ENCODE peak calls at places on chromosome 13, in four cellular contexts. One of them, this sample, is unnamed.
A peak's percentile ranks its signal among the peaks of the same experiment; 100 is the strongest.

GRCh38 chr13:33624740-33625139 is 193.2 kb upstream of the RFC3 start:
- DNase-seq in tibial artery: no peak
- DNase-seq in AG10803: no peak
- DNase-seq in AG04450: no peak
- DNase-seq in this sample: no peak

GRCh38 chr13:38883783-38884182 is 106.8 kb downstream of the STOML3 start:
- DNase-seq in tibial artery: no peak
- DNase-seq in AG10803: no peak
- DNase-seq in AG04450: no peak
- DNase-seq in this sample: no peak

GRCh38 chr13:52780092-52780491 is 40.5 kb upstream of the CNMD start:
- DNase-seq in AG04450: no peak
- DNase-seq in tibial artery: no peak
- DNase-seq in AG10803: no peak
- DNase-seq in this sample: no peak

GRCh38 chr13:22793598-22794134 is 387.1 kb upstream of the SGCG start:
- DNase-seq in AG10803: no peak
- DNase-seq in tibial artery: no peak
- DNase-seq in AG04450: no peak
- DNase-seq in this sample: no peak

GRCh38 chr13:80685942-80686341 is 345.0 kb upstream of the SPRY2 start:
- DNase-seq in AG10803: no peak
- DNase-seq in AG04450: no peak
- DNase-seq in tibial artery: no peak
- DNase-seq in this sample: no peak

GRCh38 chr13:42333613-42334328 is 61.8 kb downstream of the AKAP11 start:
- DNase-seq in AG10803: peak; percentile 9
- DNase-seq in AG04450: no peak
- DNase-seq in tibial artery: no peak
- DNase-seq in this sample: no peak

GRCh38 chr13:31207630-31208549 is 8.1 kb downstream of the B3GLCT start:
- DNase-seq in AG10803: peak; percentile 68
- DNase-seq in tibial artery: no peak
- DNase-seq in AG04450: peak; percentile 20
- DNase-seq in this sample: no peak

GRCh38 chr13:110756268-110756667 is 42.8 kb downstream of the ING1 start:
- DNase-seq in AG10803: peak; percentile 42
- DNase-seq in tibial artery: no peak
- DNase-seq in AG04450: peak; percentile 57
- DNase-seq in this sample: no peak

GRCh38 chr13:66410314-66410713 is 819.8 kb downstream of the PCDH9 start:
- DNase-seq in AG10803: no peak
- DNase-seq in AG04450: no peak
- DNase-seq in tibial artery: no peak
- DNase-seq in this sample: no peak

GRCh38 chr13:49292742-49293498 is 45.2 kb downstream of the CDADC1 start:
- DNase-seq in tibial artery: peak; percentile 82
- DNase-seq in AG04450: peak; percentile 77
- DNase-seq in AG10803: peak; percentile 36
- DNase-seq in this sample: peak; percentile 26

DNA sequence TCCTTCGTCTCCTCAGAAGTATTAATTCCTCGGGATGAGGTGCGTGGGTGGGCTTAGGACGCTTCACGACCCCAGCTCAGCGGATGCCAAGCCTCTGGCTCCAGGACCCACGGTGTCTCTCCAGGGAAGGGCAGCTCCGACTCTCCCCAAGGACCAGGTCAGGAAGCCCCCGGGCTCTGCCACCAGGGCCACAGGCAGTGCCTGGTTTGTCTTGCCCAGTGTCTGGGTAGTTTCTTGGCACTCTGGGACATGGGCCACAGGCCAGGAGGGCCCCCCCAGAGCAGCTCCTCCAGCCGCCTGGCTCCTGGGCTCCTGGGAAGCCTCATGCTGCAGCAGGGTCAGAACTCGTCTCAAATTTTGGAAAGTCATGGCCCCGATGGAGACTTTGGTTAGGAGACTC is 2.5 kb downstream of the PROZ start:
- DNase-seq in AG04450: no peak
- DNase-seq in tibial artery: no peak
- DNase-seq in AG10803: no peak
- DNase-seq in this sample: no peak
- TF ChIP-seq CTCF in AG04450: no peak
- TF ChIP-seq CTCF in tibial artery: no peak
- TF ChIP-seq CTCF in AG10803: no peak
- TF ChIP-seq CTCF in this sample: no peak

DNA sequence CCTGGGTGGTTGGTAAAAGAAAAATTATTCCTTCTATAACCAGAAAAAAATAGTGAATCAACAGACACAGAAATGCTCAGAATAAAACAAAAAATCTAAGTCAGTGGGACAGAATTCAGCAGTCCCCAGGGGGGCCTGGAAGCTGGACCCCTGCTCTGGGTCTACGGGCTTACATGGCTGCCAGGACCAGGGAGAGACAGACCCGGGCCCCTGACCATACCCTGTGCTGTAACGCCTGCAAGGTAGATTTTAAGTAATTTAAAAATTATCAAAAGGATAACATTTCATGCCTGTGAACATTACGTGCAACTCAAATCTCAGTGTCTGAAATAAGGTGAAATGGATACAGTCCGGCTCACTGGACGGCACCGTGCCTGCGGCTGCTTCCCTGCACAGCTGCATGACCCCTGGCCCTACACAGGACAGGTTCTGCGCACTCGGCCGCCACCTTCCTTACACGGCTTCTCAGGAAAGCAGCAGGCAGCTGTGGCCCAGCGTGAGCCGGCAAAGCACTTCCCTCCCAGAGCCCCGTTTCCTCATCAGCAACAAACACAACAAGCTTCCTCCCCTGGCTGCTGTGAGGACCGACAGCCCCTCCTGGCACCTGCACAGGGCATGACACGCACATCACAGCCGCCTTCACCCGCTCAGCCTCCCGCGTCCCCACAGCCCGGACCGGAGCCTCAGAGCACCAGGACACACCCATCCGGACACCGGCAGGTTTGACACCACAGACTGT is 22.2 kb downstream of the RASA3 start:
- DNase-seq in tibial artery: peak; percentile 66
- DNase-seq in AG10803: peak; percentile 48
- DNase-seq in AG04450: no peak
- DNase-seq in this sample: no peak
- TF ChIP-seq CTCF in tibial artery: no peak
- TF ChIP-seq CTCF in AG10803: peak; percentile 16
- TF ChIP-seq CTCF in AG04450: no peak
- TF ChIP-seq CTCF in this sample: no peak

DNA sequence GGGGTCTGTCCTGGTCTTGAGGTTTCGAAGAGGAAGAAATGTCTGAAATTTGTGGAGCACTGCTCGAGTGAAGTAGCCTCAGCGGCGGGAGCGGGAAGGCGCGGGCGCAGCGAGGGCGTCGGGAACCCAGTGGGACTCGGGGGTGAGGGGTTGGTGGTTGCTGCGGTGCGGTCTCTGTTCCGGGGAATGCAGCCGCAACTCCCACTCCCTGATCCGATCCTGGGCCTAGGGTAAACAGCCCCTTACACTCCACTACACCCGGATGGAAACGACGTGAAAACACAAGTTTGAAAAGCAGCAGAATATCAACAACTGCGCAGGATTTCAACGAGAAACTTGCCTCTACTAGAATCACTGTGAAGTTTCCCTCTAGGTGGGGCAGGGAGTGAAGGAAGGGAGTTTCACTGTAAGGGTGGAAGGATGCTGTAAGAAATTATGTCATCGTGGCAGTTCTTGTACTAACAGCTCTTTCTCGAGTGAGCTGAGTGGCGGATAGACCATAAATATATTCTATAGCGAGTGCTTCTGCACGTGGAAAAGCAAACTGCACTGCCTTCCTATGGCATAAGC is 2.0 kb upstream of the KLF12 start:
- DNase-seq in AG04450: no peak
- DNase-seq in AG10803: peak; percentile 60
- DNase-seq in tibial artery: peak; percentile 67
- DNase-seq in this sample: no peak
- TF ChIP-seq CTCF in AG04450: peak; percentile 29
- TF ChIP-seq CTCF in AG10803: peak; percentile 40
- TF ChIP-seq CTCF in tibial artery: no peak
- TF ChIP-seq CTCF in this sample: no peak

DNA sequence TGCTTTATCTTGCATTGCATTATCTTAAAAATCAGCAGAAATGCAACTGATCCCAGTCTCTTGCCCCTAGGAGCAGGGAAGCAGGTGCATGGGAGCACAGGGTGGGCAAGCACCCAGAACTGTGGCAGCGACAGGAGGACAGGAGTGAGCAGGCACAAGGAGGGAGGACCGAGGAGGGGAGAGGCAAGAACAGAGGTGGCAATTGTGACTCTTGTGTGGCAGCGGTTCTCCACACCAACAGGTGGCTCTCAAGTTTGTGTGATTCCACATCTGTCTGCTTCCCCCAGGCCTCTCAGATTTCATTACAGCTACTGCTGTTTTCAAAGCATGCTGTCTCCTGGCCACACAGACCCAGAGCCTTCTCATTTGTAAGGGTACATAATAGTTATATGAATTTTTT is 108.6 kb downstream of the STK24 start:
- DNase-seq in AG10803: no peak
- DNase-seq in AG04450: no peak
- DNase-seq in tibial artery: peak; percentile 59
- DNase-seq in this sample: no peak
- TF ChIP-seq CTCF in AG10803: no peak
- TF ChIP-seq CTCF in AG04450: no peak
- TF ChIP-seq CTCF in tibial artery: no peak
- TF ChIP-seq CTCF in this sample: no peak

GRCh38 chr13:46731535-46731934 is 65.4 kb downstream of the ESD start:
- DNase-seq in AG10803: no peak
- DNase-seq in tibial artery: no peak
- DNase-seq in AG04450: no peak
- DNase-seq in this sample: no peak

GRCh38 chr13:46726347-46726746 is 70.6 kb downstream of the ESD start:
- DNase-seq in tibial artery: no peak
- DNase-seq in AG04450: no peak
- DNase-seq in AG10803: no peak
- DNase-seq in this sample: no peak

GRCh38 chr13:46728777-46729176 is 68.2 kb downstream of the ESD start:
- DNase-seq in AG10803: no peak
- DNase-seq in tibial artery: no peak
- DNase-seq in AG04450: no peak
- DNase-seq in this sample: peak; percentile 19
- TF ChIP-seq CTCF in AG10803: peak; percentile 19
- TF ChIP-seq CTCF in tibial artery: no peak
- TF ChIP-seq CTCF in AG04450: no peak
- TF ChIP-seq CTCF in this sample: peak; percentile 10

GRCh38 chr13:20689291-20689690 is 14.2 kb upstream of the IL17D start:
- DNase-seq in tibial artery: no peak
- DNase-seq in AG04450: no peak
- DNase-seq in AG10803: no peak
- DNase-seq in this sample: no peak
- TF ChIP-seq CTCF in tibial artery: no peak
- TF ChIP-seq CTCF in AG04450: no peak
- TF ChIP-seq CTCF in AG10803: no peak
- TF ChIP-seq CTCF in this sample: no peak

GRCh38 chr13:112893570-112894422 is 75.2 kb upstream of the MCF2L start:
- DNase-seq in AG10803: no peak
- DNase-seq in tibial artery: no peak
- DNase-seq in AG04450: no peak
- DNase-seq in this sample: peak; percentile 52
- TF ChIP-seq CTCF in AG10803: no peak
- TF ChIP-seq CTCF in tibial artery: no peak
- TF ChIP-seq CTCF in AG04450: no peak
- TF ChIP-seq CTCF in this sample: no peak

DNA sequence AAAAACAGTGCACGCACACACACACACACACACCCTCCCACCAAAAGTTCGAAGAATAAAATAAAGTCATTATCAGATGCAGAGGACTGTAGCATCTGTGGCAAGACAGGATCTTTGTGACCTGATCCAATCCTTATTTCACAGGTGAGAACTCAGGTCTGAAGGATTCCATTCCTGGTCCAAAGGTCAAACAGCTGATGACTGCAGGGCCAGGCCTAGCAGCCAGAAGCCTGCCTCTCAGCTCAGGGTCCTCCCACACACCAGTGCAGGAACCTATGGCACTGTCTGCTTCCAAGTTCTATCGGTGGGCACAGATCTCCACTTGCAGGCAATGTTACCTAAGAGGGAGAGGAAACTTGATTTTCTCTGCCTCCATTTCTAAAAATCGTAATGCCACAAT is 57.5 kb downstream of the SERP2 start:
- DNase-seq in AG10803: no peak
- DNase-seq in tibial artery: no peak
- DNase-seq in AG04450: no peak
- DNase-seq in this sample: no peak
- TF ChIP-seq CTCF in AG10803: no peak
- TF ChIP-seq CTCF in tibial artery: no peak
- TF ChIP-seq CTCF in AG04450: no peak
- TF ChIP-seq CTCF in this sample: no peak

This sample was measured in K562.